ENCODE peak calls at places on chromosome 20, in five cellular contexts. C, Y, U, X and B are unnamed samples.

GRCh38 chr20:17749628-17749978 is 49.8 kb downstream of the BANF2 start:
- DNase-seq in C (no peak), Y (no peak), U (no peak), X (no peak), B (no peak)

GRCh38 chr20:54680872-54681297 is 205.5 kb downstream of the DOK5 start:
- DNase-seq in C (peak; percentile 64), Y (peak; percentile 33), U (peak; percentile 39), X (no peak), B (peak; percentile 59)

GRCh38 chr20:34997171-34997570 is 41.5 kb downstream of the MYH7B start:
- DNase-seq in C (no peak), Y (peak; percentile 81), U (no peak), X (no peak), B (peak; percentile 64)

GRCh38 chr20:35120012-35120701 is 27.0 kb downstream of the EDEM2 start:
- DNase-seq in C (no peak), Y (peak; percentile 54), U (peak; percentile 83), X (no peak), B (no peak)

GRCh38 chr20:36493801-36494114 is 47.6 kb upstream of the MYL9 start:
- DNase-seq in C (no peak), Y (peak; percentile 92), U (peak; percentile 89), X (no peak), B (peak; percentile 85)

GRCh38 chr20:15098351-15098750 is 760.9 kb upstream of the FLRT3 start:
- DNase-seq in C (no peak), Y (no peak), U (no peak), X (no peak), B (no peak)

GRCh38 chr20:10487354-10488115 is 52.4 kb downstream of the SLX4IP start:
- DNase-seq in C (no peak), Y (peak; percentile 32), U (peak; percentile 67), X (no peak), B (no peak)

GRCh38 chr20:24608926-24609667 is 139.7 kb downstream of the SYNDIG1 start:
- DNase-seq in C (no peak), Y (no peak), U (peak; percentile 25), X (peak; percentile 22), B (no peak)

GRCh38 chr20:52031574-52032303 is 159.8 kb downstream of the ZFP64 start:
- DNase-seq in C (no peak), Y (peak; percentile 6), U (peak; percentile 94), X (peak; percentile 79), B (no peak)

GRCh38 chr20:35621560-35621946 is 5.9 kb downstream of the SPAG4 start:
- DNase-seq in C (no peak), Y (no peak), U (no peak), X (no peak), B (no peak)

GRCh38 chr20:3781153-3781910 is at the start of gene SPEF1:
- DNase-seq in C (peak; percentile 99), Y (peak; percentile 92), U (peak; percentile 98), X (peak; percentile 97), B (peak; percentile 95)

GRCh38 chr20:63567382-63568169 is 6.5 kb downstream of the HELZ2 start:
- DNase-seq in C (no peak), Y (peak; percentile 51), U (no peak), X (no peak), B (no peak)

GRCh38 chr20:32737371-32738223 is 5.7 kb downstream of the COMMD7 start:
- DNase-seq in C (no peak), Y (no peak), U (peak; percentile 86), X (no peak), B (no peak)

GRCh38 chr20:34312024-34312460 is 8.9 kb upstream of the AHCY start:
- DNase-seq in C (no peak), Y (no peak), U (no peak), X (no peak), B (no peak)

GRCh38 chr20:1491891-1492642 is 847 bp upstream of the SIRPB2 start:
- DNase-seq in C (no peak), Y (no peak), U (no peak), X (no peak), B (no peak)

GRCh38 chr20:32470025-32470861 is 112.1 kb downstream of the ASXL1 start:
- DNase-seq in C (peak; percentile 64), Y (peak; percentile 79), U (peak; percentile 78), X (peak; percentile 94), B (no peak)

GRCh38 chr20:38631155-38632022 is 29.8 kb downstream of the ARHGAP40 start:
- DNase-seq in C (no peak), Y (no peak), U (no peak), X (no peak), B (no peak)

GRCh38 chr20:51869002-51869401 is 66.7 kb upstream of the SALL4 start:
- DNase-seq in C (no peak), Y (no peak), U (no peak), X (no peak), B (no peak)

GRCh38 chr20:62134735-62135231 is 8.4 kb downstream of the PSMA7 start:
- DNase-seq in C (no peak), Y (peak; percentile 93), U (peak; percentile 11), X (no peak), B (peak; percentile 69)

GRCh38 chr20:44690781-44691423 is 24.3 kb upstream of the CCN5 start:
- DNase-seq in C (no peak), Y (peak; percentile 79), U (no peak), X (no peak), B (peak; percentile 52)

GRCh38 chr20:3744806-3745685 is 12.6 kb downstream of the HSPA12B start:
- DNase-seq in C (peak; percentile 85), Y (peak; percentile 80), U (no peak), X (peak; percentile 93), B (peak; percentile 78)

GRCh38 chr20:37395411-37395800 is 49.5 kb downstream of the SRC start:
- DNase-seq in C (no peak), Y (no peak), U (no peak), X (no peak), B (no peak)

GRCh38 chr20:57395111-57395959 is 4.1 kb downstream of the RBM38 start:
- DNase-seq in C (no peak), Y (peak; percentile 94), U (no peak), X (no peak), B (peak; percentile 85)

GRCh38 chr20:17845701-17846475 is 122.7 kb downstream of the SNX5 start:
- DNase-seq in C (no peak), Y (peak; percentile 37), U (peak; percentile 52), X (no peak), B (no peak)

GRCh38 chr20:61727761-61728160 is 337.9 kb downstream of the TAF4 start:
- DNase-seq in C (no peak), Y (no peak), U (no peak), X (no peak), B (no peak)

GRCh38 chr20:52104546-52105044 is 87.0 kb downstream of the ZFP64 start:
- DNase-seq in C (no peak), Y (no peak), U (peak; percentile 26), X (peak; percentile 73), B (no peak)

GRCh38 chr20:62133051-62133845 is 9.9 kb downstream of the PSMA7 start:
- DNase-seq in C (no peak), Y (peak; percentile 46), U (no peak), X (no peak), B (no peak)

GRCh38 chr20:46709055-46709458 is 392 bp upstream of the SLC2A10 start:
- DNase-seq in C (no peak), Y (no peak), U (no peak), X (no peak), B (no peak)

GRCh38 chr20:63978319-63979220 is 872 bp downstream of the SAMD10 start:
- DNase-seq in C (peak; percentile 79), Y (peak; percentile 87), U (peak; percentile 68), X (peak; percentile 85), B (peak; percentile 72)

GRCh38 chr20:38633577-38634093 is 32.0 kb downstream of the ARHGAP40 start:
- DNase-seq in C (peak; percentile 82), Y (peak; percentile 70), U (peak; percentile 48), X (peak; percentile 86), B (peak; percentile 62)

GRCh38 chr20:36585410-36586125 is 12.2 kb downstream of the TGIF2 start:
- DNase-seq in C (no peak), Y (no peak), U (peak; percentile 88), X (peak; percentile 86), B (no peak)